ENCODE peak calls at places on chromosome 22, in ten cellular contexts. D, V, B, Z, O, Q, P, C, M and J are unnamed samples.

GRCh38 chr22:47270463-47271135 is 508.1 kb downstream of the TBC1D22A start:
- DNase-seq in D (no peak), V (no peak), B (no peak), Z (no peak), O (no peak), Q (no peak), P (peak; percentile 24), C (no peak), M (no peak), J (no peak)

GRCh38 chr22:47061226-47061625 is 298.8 kb downstream of the TBC1D22A start:
- DNase-seq in D (no peak), V (no peak), B (no peak), Z (no peak), O (no peak), Q (no peak), P (no peak), C (no peak), M (no peak), J (no peak)

GRCh38 chr22:43222987-43223386 is 36.1 kb upstream of the TTLL12 start:
- DNase-seq in D (no peak), V (no peak), B (no peak), Z (no peak), O (no peak), Q (no peak), P (no peak), C (no peak), M (no peak), J (no peak)

GRCh38 chr22:49754674-49755590 is 72.7 kb downstream of the BRD1 start:
- DNase-seq in D (peak; percentile 31), V (no peak), B (no peak), Z (no peak), O (no peak), Q (no peak), P (no peak), C (no peak), M (no peak), J (no peak)

GRCh38 chr22:31248138-31248745 is 36.1 kb downstream of the LIMK2 start:
- DNase-seq in D (peak; percentile 95), V (peak; percentile 94), B (peak; percentile 71), Z (peak; percentile 74), O (no peak), Q (peak; percentile 96), P (peak; percentile 77), C (peak; percentile 94), M (peak; percentile 56), J (peak; percentile 96)

GRCh38 chr22:49370841-49371301 is 456.8 kb downstream of the BRD1 start:
- DNase-seq in D (peak; percentile 36), V (no peak), B (no peak), Z (no peak), O (no peak), Q (no peak), P (no peak), C (no peak), M (no peak), J (no peak)

GRCh38 chr22:21752276-21752675 is 16.7 kb upstream of the YPEL1 start:
- DNase-seq in D (no peak), V (no peak), B (no peak), Z (no peak), O (no peak), Q (no peak), P (no peak), C (no peak), M (no peak), J (no peak)

GRCh38 chr22:22110548-22111266 is 128.1 kb upstream of the TOP3B start:
- DNase-seq in D (peak; percentile 85), V (peak; percentile 70), B (no peak), Z (peak; percentile 71), O (peak; percentile 25), Q (peak; percentile 57), P (peak; percentile 53), C (peak; percentile 78), M (no peak), J (peak; percentile 71)

GRCh38 chr22:42222140-42222539 is 48.3 kb downstream of the TCF20 start:
- DNase-seq in D (no peak), V (no peak), B (no peak), Z (no peak), O (no peak), Q (no peak), P (no peak), C (no peak), M (no peak), J (no peak)

GRCh38 chr22:42282252-42282942 is 11.9 kb upstream of the TCF20 start:
- DNase-seq in D (peak; percentile 62), V (no peak), B (peak; percentile 78), Z (no peak), O (no peak), Q (no peak), P (no peak), C (no peak), M (no peak), J (no peak)

GRCh38 chr22:43110927-43111623 is 525 bp downstream of the BIK start:
- DNase-seq in D (peak; percentile 68), V (no peak), B (peak; percentile 78), Z (no peak), O (no peak), Q (no peak), P (no peak), C (no peak), M (no peak), J (no peak)

GRCh38 chr22:33095661-33096060 is 37.5 kb upstream of the SYN3 start:
- DNase-seq in D (no peak), V (no peak), B (no peak), Z (no peak), O (no peak), Q (no peak), P (no peak), C (no peak), M (no peak), J (no peak)

DNA sequence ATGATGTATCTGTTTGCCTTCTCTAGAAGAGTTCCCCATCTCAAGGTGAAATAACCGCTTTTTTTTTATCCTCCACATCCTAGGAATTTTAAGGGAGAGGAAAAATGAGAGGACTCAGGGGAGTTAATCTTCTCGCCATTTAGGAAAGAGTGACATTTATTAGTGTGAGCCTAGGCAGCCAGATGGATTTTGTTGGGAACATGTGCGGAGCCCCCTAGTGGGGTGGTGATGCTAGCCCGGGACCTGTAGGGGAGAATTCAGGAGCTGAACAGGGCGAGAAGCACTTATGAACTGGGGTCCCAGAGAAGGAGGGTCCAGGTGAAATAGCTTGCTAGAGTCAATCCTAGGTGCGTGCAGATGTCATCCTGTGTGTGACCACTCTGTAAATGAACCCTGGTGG is 10.7 kb downstream of the IL17RA start:
- DNase-seq in D (peak; percentile 82), V (no peak), B (peak; percentile 7), Z (no peak), O (no peak), Q (no peak), P (peak; percentile 33), C (no peak), M (no peak), J (no peak)
- H3K27ac ChIP-seq in D (no peak overlapping the region), V (no peak overlapping the region), B (no peak overlapping the region), Z (no peak overlapping the region), O (no peak overlapping the region), Q (no peak overlapping the region), P (no peak overlapping the region), C (no peak overlapping the region), M (no peak overlapping the region), J (no peak overlapping the region)

DNA sequence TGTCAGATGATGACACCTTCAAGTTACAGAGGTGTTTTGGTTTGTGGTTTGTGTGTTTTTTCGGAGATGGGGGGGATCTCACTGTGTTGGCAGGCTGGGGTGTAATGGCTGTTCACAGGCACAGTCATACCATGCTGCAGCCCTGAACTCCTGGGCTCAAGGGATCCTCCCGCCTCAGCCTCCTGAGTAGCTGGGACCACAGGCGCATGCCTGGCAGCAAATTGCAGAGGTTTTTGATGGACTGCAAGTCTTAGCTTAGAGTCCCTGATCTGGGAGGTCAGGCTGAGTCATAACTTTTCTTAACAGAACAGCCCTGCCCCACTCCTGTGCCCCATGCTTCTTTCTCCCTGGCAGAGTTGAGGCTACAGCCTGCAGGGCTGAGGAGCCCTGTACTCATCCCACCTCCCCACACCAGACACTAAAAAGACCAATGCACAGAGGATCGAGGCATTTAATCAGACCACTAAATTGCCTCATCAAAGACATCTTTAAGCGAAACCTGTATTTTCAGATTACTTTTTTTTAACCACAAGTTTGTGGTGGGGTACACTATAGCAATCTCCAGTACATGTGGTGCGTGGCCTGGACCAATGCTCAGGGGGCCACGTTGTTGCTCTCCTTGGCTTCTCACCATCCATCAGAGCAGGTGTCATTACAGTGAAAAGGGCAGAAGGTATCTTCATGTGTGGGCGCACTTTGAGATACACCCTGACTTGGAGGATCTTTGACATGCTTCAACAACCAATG is 17.1 kb upstream of the ADORA2A start:
- DNase-seq in D (no peak), V (no peak), B (peak; percentile 12), Z (no peak), O (no peak), Q (peak; percentile 67), P (no peak), C (peak; percentile 58), M (no peak), J (no peak)
- H3K36me3 ChIP-seq in D (peaks cover 28% of the 10 kb centered on the region), V (peaks cover 20% of the 10 kb centered on the region), B (peaks cover 46% of the 10 kb centered on the region), Z (peaks cover 12% of the 10 kb centered on the region), O (peaks cover 18% of the 10 kb centered on the region), Q (peaks cover 58% of the 10 kb centered on the region), P (peaks cover 6% of the 10 kb centered on the region), C (peaks cover 21% of the 10 kb centered on the region), M (peaks cover 52% of the 10 kb centered on the region), J (peaks cover 4% of the 10 kb centered on the region)

GRCh38 chr22:19773470-19774040 is 13.0 kb downstream of the TBX1 start:
- DNase-seq in D (no peak), V (no peak), B (no peak), Z (no peak), O (no peak), Q (no peak), P (no peak), C (no peak), M (no peak), J (no peak)
- H3K27ac ChIP-seq in D (no peak overlapping the region), V (no peak overlapping the region), B (no peak overlapping the region), Z (no peak overlapping the region), O (no peak overlapping the region), Q (no peak overlapping the region), P (no peak overlapping the region), C (no peak overlapping the region), M (peak overlapping the region; percentile 36), J (no peak overlapping the region)

GRCh38 chr22:36286096-36286957 is 33.4 kb downstream of the APOL1 start:
- DNase-seq in D (peak; percentile 97), V (peak; percentile 80), B (peak; percentile 83), Z (no peak), O (peak; percentile 64), Q (peak; percentile 79), P (peak; percentile 89), C (peak; percentile 72), M (peak; percentile 74), J (peak; percentile 88)

GRCh38 chr22:36285545-36285944 is 32.6 kb downstream of the APOL1 start:
- DNase-seq in D (no peak), V (no peak), B (peak; percentile 45), Z (no peak), O (no peak), Q (no peak), P (no peak), C (no peak), M (no peak), J (no peak)

GRCh38 chr22:36288571-36289405 is 35.9 kb downstream of the APOL1 start:
- DNase-seq in D (no peak), V (no peak), B (peak; percentile 45), Z (no peak), O (no peak), Q (no peak), P (no peak), C (no peak), M (no peak), J (no peak)

GRCh38 chr22:36289406-36289870 is 36.5 kb downstream of the APOL1 start:
- DNase-seq in D (no peak), V (no peak), B (peak; percentile 27), Z (no peak), O (no peak), Q (no peak), P (no peak), C (no peak), M (no peak), J (no peak)

GRCh38 chr22:36287881-36288515 is 35.1 kb downstream of the APOL1 start:
- DNase-seq in D (no peak), V (no peak), B (peak; percentile 50), Z (no peak), O (no peak), Q (no peak), P (no peak), C (no peak), M (no peak), J (no peak)
- H3K36me3 ChIP-seq in D (peaks cover 79% of the 10 kb centered on the region), V (peaks cover 72% of the 10 kb centered on the region), B (peaks cover 93% of the 10 kb centered on the region), Z (peaks cover 73% of the 10 kb centered on the region), O (peaks cover 71% of the 10 kb centered on the region), Q (peaks cover 80% of the 10 kb centered on the region), P (peaks cover 77% of the 10 kb centered on the region), C (peaks cover 80% of the 10 kb centered on the region), M (peaks cover 96% of the 10 kb centered on the region), J (peaks cover 43% of the 10 kb centered on the region)